ENCODE peak calls at places on chromosomes 2 and 18, in four cellular contexts. X is IMR-90, K is H9, J is neuronal stem cell. O is an unnamed sample.

GRCh38 chr2:168700615-168701245 is 101.7 kb upstream of the NOSTRIN start:
- DNase-seq in K (no peak), X (peak; percentile 11), J (no peak), O (no peak)

GRCh38 chr2:172242968-172243367 is 140.3 kb upstream of the DLX2 start:
- DNase-seq in J (no peak), K (no peak), X (no peak), O (no peak)

GRCh38 chr2:3604207-3604877 is 9.4 kb downstream of the COLEC11 start:
- DNase-seq in K (no peak), X (no peak), J (no peak), O (peak; percentile 70)

GRCh38 chr2:238336151-238336550 is 15.8 kb downstream of the TRAF3IP1 start:
- DNase-seq in X (no peak), J (no peak), K (no peak), O (no peak)

GRCh38 chr2:240919161-240919781 is 13.1 kb downstream of the CROCC2 start:
- DNase-seq in K (no peak), X (no peak), J (no peak), O (no peak)

GRCh38 chr2:202290316-202290715 is 24.8 kb downstream of the NOP58 start:
- DNase-seq in J (no peak), X (peak; percentile 47), K (no peak), O (no peak)

GRCh38 chr2:171893196-171893823 is 734 bp downstream of the SLC25A12 start:
- DNase-seq in J (no peak), X (no peak), K (no peak), O (no peak)

GRCh38 chr2:143452817-143453462 is 323.7 kb downstream of the ARHGAP15 start:
- DNase-seq in J (no peak), K (no peak), X (no peak), O (no peak)

GRCh38 chr2:133568172-133568571 is at the start of gene NCKAP5:
- DNase-seq in K (no peak), J (peak; percentile 38), X (peak; percentile 82), O (peak; percentile 73)

GRCh38 chr18:23998811-23999210 is 15.7 kb upstream of the TTC39C start:
- DNase-seq in X (no peak), J (no peak), K (no peak), O (no peak)

GRCh38 chr2:63698825-63699548 is 110.2 kb downstream of the MDH1 start:
- DNase-seq in X (peak; percentile 79), K (peak; percentile 81), J (peak; percentile 20), O (peak; percentile 93)

GRCh38 chr2:159225025-159226016 is 61.2 kb downstream of the WDSUB1 start:
- DNase-seq in J (no peak), K (no peak), X (no peak), O (no peak)

GRCh38 chr18:79405019-79405780 is 9.5 kb downstream of the NFATC1 start:
- DNase-seq in X (no peak), J (no peak), K (no peak), O (no peak)

GRCh38 chr18:74249181-74249968 is 42.4 kb downstream of the CYB5A start:
- DNase-seq in J (no peak), X (peak; percentile 84), K (no peak), O (peak; percentile 90)

GRCh38 chr18:38076346-38077053 is 510.9 kb upstream of the CELF4 start:
- DNase-seq in J (no peak), X (no peak), K (no peak), O (no peak)

GRCh38 chr2:241073166-241074064 is 28.7 kb downstream of the MTERF4 start:
- DNase-seq in K (no peak), J (no peak), X (no peak), O (no peak)

GRCh38 chr2:215707608-215708007 is 271.7 kb upstream of the FN1 start:
- DNase-seq in J (no peak), X (no peak), K (no peak), O (no peak)

GRCh38 chr2:71380665-71381064 is 49.1 kb downstream of the ZNF638 start:
- DNase-seq in J (no peak), K (no peak), X (peak; percentile 49), O (no peak)

GRCh38 chr2:229330952-229331351 is 59.9 kb upstream of the PID1 start:
- DNase-seq in K (no peak), J (no peak), X (no peak), O (no peak)

GRCh38 chr2:137951606-137952005 is 12.7 kb upstream of the HNMT start:
- DNase-seq in J (no peak), K (no peak), X (peak; percentile 84), O (no peak)

GRCh38 chr2:127569274-127570065 is 34.0 kb downstream of the MYO7B start:
- DNase-seq in X (peak; percentile 76), J (no peak), K (no peak), O (no peak)

GRCh38 chr18:38460657-38461056 is 895.1 kb upstream of the CELF4 start:
- DNase-seq in K (no peak), J (no peak), X (no peak), O (no peak)

GRCh38 chr2:15119722-15120175 is 441.4 kb downstream of the NBAS start:
- DNase-seq in X (no peak), J (no peak), K (peak; percentile 89), O (no peak)

GRCh38 chr2:235168174-235168979 is 216.6 kb downstream of the SH3BP4 start:
- DNase-seq in J (no peak), X (no peak), K (no peak), O (no peak)

GRCh38 chr2:118320640-118321039 is 232.4 kb downstream of the INSIG2 start:
- DNase-seq in K (no peak), J (no peak), X (no peak), O (no peak)

GRCh38 chr2:118325556-118325955 is 237.3 kb downstream of the INSIG2 start:
- DNase-seq in X (no peak), K (no peak), J (no peak), O (no peak)

GRCh38 chr2:118319271-118319684 is 231.0 kb downstream of the INSIG2 start:
- DNase-seq in J (peak; percentile 41), X (no peak), K (peak; percentile 96), O (no peak)

GRCh38 chr2:118322381-118322780 is 234.1 kb downstream of the INSIG2 start:
- DNase-seq in K (no peak), X (no peak), J (no peak), O (no peak)

GRCh38 chr2:118321436-118322100 is 233.3 kb downstream of the INSIG2 start:
- DNase-seq in K (peak; percentile 64), X (no peak), J (no peak), O (no peak)
- H3K4ac ChIP-seq in K (no peak overlapping the region), X (no peak overlapping the region), J (no peak overlapping the region), O (no peak overlapping the region)

GRCh38 chr2:160257742-160258577 is 57.9 kb upstream of the ITGB6 start:
- DNase-seq in K (no peak), X (no peak), J (no peak), O (no peak)
- H3K4me2 ChIP-seq in K (no peak overlapping the region), X (no peak overlapping the region), J (no peak overlapping the region), O (no peak overlapping the region)

GRCh38 chr18:55439036-55439435 is 149.0 kb downstream of the TCF4 start:
- DNase-seq in K (peak; percentile 65), J (no peak), X (no peak), O (no peak)
- H3K4ac ChIP-seq in K (no peak overlapping the region), J (no peak overlapping the region), X (no peak overlapping the region), O (no peak overlapping the region)

DNA sequence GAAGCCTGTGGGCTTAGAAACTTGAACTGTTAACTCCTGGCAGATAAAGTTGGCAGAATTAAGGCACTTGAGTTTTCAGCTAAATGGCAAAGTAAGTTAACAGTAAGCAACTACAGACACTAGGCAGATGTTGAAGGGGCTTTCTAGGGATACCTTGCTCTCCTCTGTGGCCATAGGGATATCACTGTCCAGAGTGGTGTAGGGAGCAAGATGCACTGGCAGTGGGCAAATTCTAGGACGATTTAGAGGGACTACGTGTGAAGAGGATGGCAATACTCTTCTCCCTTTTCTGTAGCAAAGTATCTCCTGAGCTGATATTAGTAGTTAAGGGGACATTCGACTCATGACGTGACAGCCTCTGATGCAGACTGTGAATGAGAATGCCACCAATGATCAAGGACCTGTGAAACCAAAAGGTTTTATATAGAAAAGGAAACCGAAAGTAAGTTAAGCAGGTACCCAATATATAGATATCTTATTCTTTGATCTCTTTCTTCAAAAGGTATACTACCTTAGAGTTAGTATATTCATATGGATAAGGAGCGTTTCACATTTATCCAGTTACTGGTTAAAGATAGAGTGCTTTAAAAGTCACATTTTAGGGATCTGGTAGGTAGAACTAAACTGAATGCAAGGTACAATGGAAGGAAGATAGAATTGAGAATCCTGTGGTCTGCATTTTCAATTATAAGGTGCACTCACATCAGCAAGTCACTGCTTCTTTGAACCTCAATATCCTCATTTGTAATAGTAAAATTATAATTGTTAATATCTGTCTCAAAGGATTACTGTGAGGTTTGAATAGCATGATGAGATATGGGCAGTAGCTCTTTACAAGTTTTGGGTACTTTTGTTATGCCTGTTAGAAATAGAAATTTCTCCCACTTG is 106.4 kb downstream of the KCNH7 start:
- DNase-seq in J (no peak), K (no peak), X (no peak), O (no peak)
- H3K4me2 ChIP-seq in J (no peak overlapping the region), K (no peak overlapping the region), X (no peak overlapping the region), O (no peak overlapping the region)

GRCh38 chr2:121004271-121004812 is 268.7 kb downstream of the GLI2 start:
- DNase-seq in X (no peak), J (no peak), K (no peak), O (no peak)

GRCh38 chr2:121006783-121007489 is 271.3 kb downstream of the GLI2 start:
- DNase-seq in K (no peak), J (no peak), X (no peak), O (no peak)

GRCh38 chr2:121004950-121005349 is 269.3 kb downstream of the GLI2 start:
- DNase-seq in X (no peak), J (no peak), K (no peak), O (no peak)

GRCh38 chr2:121007490-121007853 is 271.8 kb downstream of the GLI2 start:
- DNase-seq in K (no peak), J (no peak), X (no peak), O (no peak)

DNA sequence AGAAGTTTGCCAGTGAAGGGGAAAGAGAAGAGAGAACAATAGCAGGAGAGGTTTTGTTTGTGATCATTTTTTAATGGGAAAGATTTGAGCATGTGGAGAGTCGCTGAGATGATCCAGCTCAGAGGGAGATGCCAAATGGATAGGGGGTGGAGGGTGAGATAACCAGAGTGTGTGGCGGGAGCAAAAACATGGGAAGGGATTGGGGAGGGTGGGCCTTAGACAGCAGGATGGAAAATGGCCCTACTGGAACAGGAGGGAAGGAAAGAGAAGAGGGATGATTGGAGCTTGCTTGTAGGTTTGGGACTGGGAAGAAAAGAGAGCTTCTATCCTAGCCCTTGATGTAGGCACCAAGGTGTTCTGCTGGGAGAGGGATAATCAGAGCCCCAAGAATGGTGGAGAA is 269.8 kb downstream of the GLI2 start:
- DNase-seq in K (no peak), J (no peak), X (no peak), O (no peak)
- H3K4ac ChIP-seq in K (no peak overlapping the region), J (no peak overlapping the region), X (no peak overlapping the region), O (no peak overlapping the region)

DNA sequence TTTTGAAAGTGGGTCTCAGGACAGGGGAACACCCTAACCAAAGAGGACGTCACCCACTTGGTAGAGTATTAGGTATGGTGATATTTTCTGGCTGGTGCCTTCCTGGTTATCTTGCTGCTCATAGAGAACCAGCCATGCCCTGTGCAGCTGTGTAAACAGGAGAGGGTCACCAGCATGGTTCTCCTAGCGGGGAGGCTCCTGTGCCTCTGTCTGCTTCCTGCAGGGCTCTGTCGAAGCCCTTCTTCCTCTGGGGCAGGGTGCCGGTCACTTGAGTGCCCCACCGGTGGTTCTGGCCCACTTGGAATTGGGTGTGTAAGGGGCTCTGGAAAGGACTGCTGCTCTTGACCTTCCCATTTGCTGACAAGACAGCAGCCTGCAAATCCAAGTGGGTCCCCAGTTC is 131.6 kb upstream of the MSH6 start:
- DNase-seq in J (no peak), X (no peak), K (no peak), O (no peak)
- H3K4me2 ChIP-seq in J (no peak overlapping the region), X (no peak overlapping the region), K (no peak overlapping the region), O (no peak overlapping the region)

GRCh38 chr2:56390644-56391043 is 206.9 kb downstream of the CCDC85A start:
- DNase-seq in J (no peak), X (no peak), K (no peak), O (no peak)
- H3K4ac ChIP-seq in J (no peak overlapping the region), X (no peak overlapping the region), K (no peak overlapping the region), O (no peak overlapping the region)